ENCODE peak calls at places on chromosomes 12 and 14, in six cellular contexts. U, C, L, X, B and J are unnamed samples.

GRCh38 chr14:35161231-35161630 is 38.9 kb downstream of the PRORP start:
- DNase-seq in U (peak), C (no peak), L (no peak), X (no peak), B (no peak), J (peak)

GRCh38 chr14:95730126-95730525 is 16.2 kb upstream of the TCL1A start:
- DNase-seq in U (no peak), C (no peak), L (no peak), X (no peak), B (no peak), J (no peak)

GRCh38 chr12:97903356-97903755 is 440.8 kb downstream of the RMST start:
- DNase-seq in U (no peak), C (no peak), L (no peak), X (no peak), B (no peak), J (no peak)

GRCh38 chr12:120290541-120291312 is 976 bp downstream of the RNU4-2 start:
- DNase-seq in U (no peak), C (no peak), L (peak), X (no peak), B (peak), J (no peak)

GRCh38 chr14:65169351-65169750 is 67.0 kb upstream of the MAX start:
- DNase-seq in U (peak), C (no peak), L (no peak), X (no peak), B (no peak), J (peak)

GRCh38 chr12:1591029-1591428 is 3.4 kb downstream of the FBXL14 start:
- DNase-seq in U (no peak), C (no peak), L (peak), X (no peak), B (no peak), J (no peak)

GRCh38 chr12:19288603-19289244 is 150.6 kb upstream of the AEBP2 start:
- DNase-seq in U (peak), C (no peak), L (no peak), X (no peak), B (no peak), J (no peak)

GRCh38 chr12:88458327-88458726 is 121.9 kb downstream of the KITLG start:
- DNase-seq in U (no peak), C (no peak), L (no peak), X (no peak), B (no peak), J (no peak)

GRCh38 chr12:5889381-5890047 is 55.5 kb downstream of the ANO2 start:
- DNase-seq in U (no peak), C (no peak), L (no peak), X (no peak), B (no peak), J (no peak)

GRCh38 chr12:7188557-7189397 is 709 bp upstream of the PEX5 start:
- DNase-seq in U (peak), C (peak), L (peak), X (peak), B (peak), J (peak)

GRCh38 chr12:80129895-80130535 is 30.7 kb downstream of the OTOGL start:
- DNase-seq in U (peak), C (no peak), L (no peak), X (no peak), B (no peak), J (no peak)

GRCh38 chr12:4308334-4308960 is 12.6 kb upstream of the TIGAR start:
- DNase-seq in U (no peak), C (no peak), L (no peak), X (no peak), B (no peak), J (no peak)

GRCh38 chr12:12072064-12072760 is 1.5 kb downstream of the BCL2L14 start:
- DNase-seq in U (no peak), C (peak), L (peak), X (peak), B (peak), J (no peak)
- H3K27ac ChIP-seq in U (no peak), C (no peak), L (peak), X (no peak), B (peak), J (no peak)

GRCh38 chr14:75280831-75281690 is 2.4 kb downstream of the FOS start:
- DNase-seq in U (peak), C (no peak), L (no peak), X (peak), B (no peak), J (no peak)
- H3K4me3 ChIP-seq in U (no peak), C (no peak), L (peak), X (peak), B (peak), J (peak)

GRCh38 chr12:42267408-42268190 is 29.6 kb upstream of the YAF2 start:
- DNase-seq in U (no peak), C (no peak), L (no peak), X (no peak), B (no peak), J (no peak)
- TF ChIP-seq CTCF in U (no peak), C (no peak), L (no peak), X (no peak), B (no peak), J (no peak)

DNA sequence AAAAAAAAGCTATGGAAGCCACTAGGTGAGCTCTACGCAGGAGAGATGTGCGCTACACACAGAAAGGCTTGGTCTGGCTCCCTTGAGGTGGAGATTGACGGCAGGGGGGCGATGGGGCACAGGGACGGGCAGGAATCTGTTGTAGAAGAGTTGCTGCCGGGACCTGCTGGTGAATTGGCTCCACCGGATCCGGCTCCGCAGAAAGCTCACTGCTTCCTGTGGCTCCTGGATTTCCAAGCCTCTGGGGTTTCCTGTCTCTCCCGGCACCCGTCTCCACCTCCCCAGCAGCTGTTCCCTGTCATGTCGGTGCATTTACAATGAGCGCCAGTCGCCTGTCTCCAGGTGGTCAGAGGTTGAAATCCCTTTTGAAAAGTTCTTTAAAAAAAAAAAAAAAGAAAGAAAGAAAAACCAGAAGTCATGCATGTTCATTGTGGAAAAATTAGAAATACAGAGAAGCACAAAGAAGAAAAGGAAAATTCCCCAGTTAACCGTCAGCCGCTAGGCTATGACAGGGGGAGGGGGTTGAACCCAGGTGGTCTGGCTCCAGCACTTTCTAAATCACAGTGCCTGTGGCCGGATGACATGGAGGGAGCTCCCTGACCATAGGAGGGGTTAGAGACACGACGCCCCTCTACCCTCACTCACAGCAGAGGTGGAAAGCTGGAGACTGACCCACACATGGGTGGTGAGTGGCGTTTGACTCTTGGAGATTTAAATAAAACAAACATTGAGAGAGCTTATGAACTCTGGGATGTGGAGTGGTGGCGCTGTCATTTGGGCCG is 20.8 kb downstream of the FAM222A start:
- DNase-seq in U (peak), C (no peak), L (no peak), X (peak), B (peak), J (no peak)
- H3K27ac ChIP-seq in U (no peak), C (no peak), L (no peak), X (peak), B (no peak), J (no peak)

GRCh38 chr14:32938719-32939253 is at the start of gene NPAS3:
- DNase-seq in U (no peak), C (no peak), L (no peak), X (no peak), B (no peak), J (no peak)
- H3K4me3 ChIP-seq in U (peak), C (no peak), L (peak), X (peak), B (peak), J (peak)

GRCh38 chr14:49769171-49769570 is 1.2 kb downstream of the KLHDC2 start:
- DNase-seq in U (peak), C (no peak), L (peak), X (no peak), B (peak), J (peak)

GRCh38 chr14:49766839-49767238 is 1.1 kb upstream of the KLHDC2 start:
- DNase-seq in U (no peak), C (no peak), L (peak), X (no peak), B (no peak), J (no peak)

GRCh38 chr14:49768301-49769121 is 558 bp downstream of the KLHDC2 start:
- DNase-seq in U (peak), C (peak), L (peak), X (peak), B (peak), J (peak)

GRCh38 chr14:49769581-49770211 is 1.7 kb downstream of the KLHDC2 start:
- DNase-seq in U (no peak), C (no peak), L (peak), X (no peak), B (no peak), J (no peak)

DNA sequence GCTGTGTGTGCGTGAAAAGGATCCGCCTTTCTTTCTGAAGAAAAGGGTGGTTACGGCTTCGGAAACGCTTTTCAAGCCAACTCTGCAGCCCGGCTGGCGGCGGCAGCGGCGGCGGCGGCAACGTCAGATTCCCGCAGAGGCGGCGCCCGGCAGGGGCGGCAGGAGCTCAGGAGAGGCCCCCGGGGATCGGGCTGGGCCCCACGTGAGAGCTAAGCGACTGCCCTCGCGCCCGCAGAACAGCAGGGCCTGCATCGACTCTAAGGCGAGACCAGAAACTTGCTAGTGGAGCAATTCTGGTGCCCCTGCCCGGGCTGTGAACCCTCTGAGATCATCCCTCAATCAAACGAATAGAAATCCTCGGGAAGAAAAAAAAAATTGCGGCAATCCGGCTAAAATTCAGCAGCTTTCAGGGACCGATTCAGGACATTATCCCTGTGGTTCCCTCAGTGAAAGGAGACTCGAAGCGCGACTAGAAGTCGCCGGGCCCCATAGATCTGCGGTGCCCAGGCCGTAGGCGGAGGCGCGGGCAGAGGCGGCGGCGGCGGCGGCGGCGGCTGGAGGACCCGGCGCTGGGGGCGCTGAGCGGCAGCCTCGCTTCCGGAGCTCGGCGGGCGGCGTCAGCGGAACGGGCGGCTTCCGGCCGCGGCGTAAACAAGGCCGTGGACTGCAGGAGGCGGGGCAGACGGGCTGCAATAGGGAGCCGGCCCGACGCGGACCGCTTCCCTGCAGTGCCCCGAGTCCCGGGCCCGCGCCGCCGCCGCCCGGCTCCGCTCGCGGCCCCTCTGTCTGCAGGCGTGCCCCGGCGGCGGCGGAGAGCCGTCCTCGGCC is at the start of gene KLHDC2:
- DNase-seq in U (peak), C (peak), L (peak), X (peak), B (peak), J (peak)
- TF ChIP-seq CTCF in U (peak), C (peak), L (no peak), X (peak), B (no peak), J (no peak)

GRCh38 chr12:29611906-29612305 is 114.4 kb upstream of the OVCH1 start:
- DNase-seq in U (peak), C (no peak), L (no peak), X (no peak), B (no peak), J (peak)

GRCh38 chr12:29614926-29615325 is 117.4 kb upstream of the OVCH1 start:
- DNase-seq in U (no peak), C (no peak), L (no peak), X (no peak), B (no peak), J (no peak)

GRCh38 chr12:29620030-29620429 is 122.5 kb upstream of the OVCH1 start:
- DNase-seq in U (no peak), C (no peak), L (no peak), X (no peak), B (no peak), J (no peak)

GRCh38 chr12:29612912-29613311 is 115.4 kb upstream of the OVCH1 start:
- DNase-seq in U (no peak), C (no peak), L (no peak), X (no peak), B (no peak), J (no peak)

GRCh38 chr12:29616664-29617409 is 119.4 kb upstream of the OVCH1 start:
- DNase-seq in U (peak), C (no peak), L (no peak), X (no peak), B (no peak), J (peak)
- H3K27ac ChIP-seq in U (no peak), C (no peak), L (no peak), X (no peak), B (no peak), J (peak)